ENCODE peak calls at places on chromosomes 6 and 20, in nine cellular contexts. One of them, this sample, is unnamed.

GRCh38 chr20:38296433-38296832 is 7.5 kb upstream of the BPI start:
- DNase-seq in NCI-H1092: no peak
- DNase-seq in kidney tubule cell: no peak
- DNase-seq in upper lobe of right lung: no peak
- DNase-seq in dermis blood vessel endothelial cell: no peak
- DNase-seq in MM.1S: no peak
- DNase-seq in left ventricle myocardium superior: no peak
- DNase-seq in RKO: no peak
- DNase-seq in astrocyte of the cerebellum: no peak
- DNase-seq in this sample: no peak

GRCh38 chr6:10373642-10374359 is 41.1 kb downstream of the TFAP2A start:
- DNase-seq in left ventricle myocardium superior: no peak
- DNase-seq in upper lobe of right lung: no peak
- DNase-seq in dermis blood vessel endothelial cell: no peak
- DNase-seq in kidney tubule cell: peak; percentile 43
- DNase-seq in RKO: no peak
- DNase-seq in astrocyte of the cerebellum: no peak
- DNase-seq in MM.1S: no peak
- DNase-seq in NCI-H1092: no peak
- DNase-seq in this sample: peak; percentile 29

GRCh38 chr6:130625825-130626500 is 201.2 kb upstream of the SMLR1 start:
- DNase-seq in dermis blood vessel endothelial cell: no peak
- DNase-seq in MM.1S: no peak
- DNase-seq in kidney tubule cell: peak; percentile 24
- DNase-seq in astrocyte of the cerebellum: no peak
- DNase-seq in NCI-H1092: no peak
- DNase-seq in RKO: peak; percentile 38
- DNase-seq in upper lobe of right lung: no peak
- DNase-seq in left ventricle myocardium superior: no peak
- DNase-seq in this sample: no peak

GRCh38 chr6:26234421-26235239 is 130.4 kb upstream of the BTN3A2 start:
- DNase-seq in upper lobe of right lung: no peak
- DNase-seq in kidney tubule cell: peak; percentile 69
- DNase-seq in left ventricle myocardium superior: peak; percentile 57
- DNase-seq in astrocyte of the cerebellum: peak; percentile 54
- DNase-seq in NCI-H1092: no peak
- DNase-seq in MM.1S: peak; percentile 80
- DNase-seq in dermis blood vessel endothelial cell: peak; percentile 87
- DNase-seq in RKO: peak; percentile 94
- DNase-seq in this sample: peak; percentile 77

GRCh38 chr6:134999107-134999506 is 49.2 kb upstream of the ALDH8A1 start:
- DNase-seq in NCI-H1092: no peak
- DNase-seq in left ventricle myocardium superior: no peak
- DNase-seq in dermis blood vessel endothelial cell: no peak
- DNase-seq in RKO: no peak
- DNase-seq in astrocyte of the cerebellum: no peak
- DNase-seq in kidney tubule cell: no peak
- DNase-seq in upper lobe of right lung: no peak
- DNase-seq in MM.1S: no peak
- DNase-seq in this sample: no peak

GRCh38 chr6:66675906-66676305 is 968.9 kb upstream of the EYS start:
- DNase-seq in dermis blood vessel endothelial cell: no peak
- DNase-seq in RKO: no peak
- DNase-seq in upper lobe of right lung: no peak
- DNase-seq in kidney tubule cell: no peak
- DNase-seq in MM.1S: no peak
- DNase-seq in NCI-H1092: no peak
- DNase-seq in astrocyte of the cerebellum: no peak
- DNase-seq in left ventricle myocardium superior: no peak
- DNase-seq in this sample: no peak

GRCh38 chr6:167791036-167791779 is 35.5 kb upstream of the AFDN start:
- DNase-seq in dermis blood vessel endothelial cell: no peak
- DNase-seq in NCI-H1092: no peak
- DNase-seq in MM.1S: no peak
- DNase-seq in RKO: no peak
- DNase-seq in left ventricle myocardium superior: no peak
- DNase-seq in kidney tubule cell: peak; percentile 47
- DNase-seq in astrocyte of the cerebellum: no peak
- DNase-seq in upper lobe of right lung: no peak
- DNase-seq in this sample: no peak

GRCh38 chr20:59751075-59751711 is 146.9 kb downstream of the PHACTR3 start:
- DNase-seq in MM.1S: peak; percentile 80
- DNase-seq in upper lobe of right lung: peak; percentile 83
- DNase-seq in kidney tubule cell: peak; percentile 70
- DNase-seq in left ventricle myocardium superior: peak; percentile 88
- DNase-seq in astrocyte of the cerebellum: no peak
- DNase-seq in NCI-H1092: peak; percentile 46
- DNase-seq in dermis blood vessel endothelial cell: peak; percentile 43
- DNase-seq in RKO: peak; percentile 67
- DNase-seq in this sample: peak; percentile 69

GRCh38 chr6:80605165-80605989 is 498.9 kb downstream of the BCKDHB start:
- DNase-seq in astrocyte of the cerebellum: peak; percentile 26
- DNase-seq in dermis blood vessel endothelial cell: peak; percentile 66
- DNase-seq in left ventricle myocardium superior: no peak
- DNase-seq in upper lobe of right lung: no peak
- DNase-seq in MM.1S: peak; percentile 57
- DNase-seq in NCI-H1092: no peak
- DNase-seq in kidney tubule cell: peak; percentile 49
- DNase-seq in RKO: peak; percentile 51
- DNase-seq in this sample: peak; percentile 32

GRCh38 chr6:80742481-80742880 is 636.0 kb downstream of the BCKDHB start:
- DNase-seq in RKO: peak; percentile 61
- DNase-seq in upper lobe of right lung: no peak
- DNase-seq in dermis blood vessel endothelial cell: peak; percentile 30
- DNase-seq in astrocyte of the cerebellum: peak; percentile 49
- DNase-seq in left ventricle myocardium superior: no peak
- DNase-seq in MM.1S: peak; percentile 51
- DNase-seq in NCI-H1092: no peak
- DNase-seq in kidney tubule cell: peak; percentile 23
- DNase-seq in this sample: peak; percentile 32

GRCh38 chr6:143176090-143177021 is 115.7 kb downstream of the AIG1 start:
- DNase-seq in astrocyte of the cerebellum: peak; percentile 97
- DNase-seq in RKO: no peak
- DNase-seq in kidney tubule cell: peak; percentile 20
- DNase-seq in left ventricle myocardium superior: no peak
- DNase-seq in NCI-H1092: no peak
- DNase-seq in MM.1S: no peak
- DNase-seq in dermis blood vessel endothelial cell: no peak
- DNase-seq in upper lobe of right lung: no peak
- DNase-seq in this sample: peak; percentile 92

GRCh38 chr20:20022498-20022897 is 5.3 kb downstream of the NAA20 start:
- DNase-seq in dermis blood vessel endothelial cell: no peak
- DNase-seq in kidney tubule cell: no peak
- DNase-seq in astrocyte of the cerebellum: no peak
- DNase-seq in RKO: no peak
- DNase-seq in NCI-H1092: no peak
- DNase-seq in upper lobe of right lung: no peak
- DNase-seq in left ventricle myocardium superior: no peak
- DNase-seq in MM.1S: peak; percentile 85
- DNase-seq in this sample: no peak

GRCh38 chr20:34010405-34010895 is 16.7 kb downstream of the RALY start:
- DNase-seq in RKO: no peak
- DNase-seq in kidney tubule cell: no peak
- DNase-seq in NCI-H1092: no peak
- DNase-seq in MM.1S: no peak
- DNase-seq in astrocyte of the cerebellum: no peak
- DNase-seq in dermis blood vessel endothelial cell: peak; percentile 17
- DNase-seq in left ventricle myocardium superior: no peak
- DNase-seq in upper lobe of right lung: no peak
- DNase-seq in this sample: no peak

GRCh38 chr20:61571221-61571620 is 319.2 kb downstream of the CDH4 start:
- DNase-seq in MM.1S: no peak
- DNase-seq in dermis blood vessel endothelial cell: no peak
- DNase-seq in NCI-H1092: no peak
- DNase-seq in left ventricle myocardium superior: no peak
- DNase-seq in kidney tubule cell: no peak
- DNase-seq in astrocyte of the cerebellum: no peak
- DNase-seq in upper lobe of right lung: no peak
- DNase-seq in RKO: no peak
- DNase-seq in this sample: no peak

GRCh38 chr6:150016324-150017185 is 8.8 kb downstream of the RAET1L start:
- DNase-seq in NCI-H1092: peak; percentile 67
- DNase-seq in MM.1S: peak; percentile 52
- DNase-seq in RKO: peak; percentile 74
- DNase-seq in dermis blood vessel endothelial cell: peak; percentile 79
- DNase-seq in left ventricle myocardium superior: peak; percentile 58
- DNase-seq in astrocyte of the cerebellum: peak; percentile 45
- DNase-seq in upper lobe of right lung: no peak
- DNase-seq in kidney tubule cell: peak; percentile 76
- DNase-seq in this sample: peak; percentile 72

GRCh38 chr20:14556206-14556605 is 218.8 kb upstream of the FLRT3 start:
- DNase-seq in astrocyte of the cerebellum: no peak
- DNase-seq in RKO: no peak
- DNase-seq in NCI-H1092: no peak
- DNase-seq in left ventricle myocardium superior: no peak
- DNase-seq in kidney tubule cell: no peak
- DNase-seq in upper lobe of right lung: no peak
- DNase-seq in MM.1S: no peak
- DNase-seq in dermis blood vessel endothelial cell: no peak
- DNase-seq in this sample: no peak

This sample was measured in Daoy.